ENCODE peak calls at places on chromosomes 4 and X, in ten cellular contexts. L is cardiac muscle cell, D is Panc1, J is choroid plexus epithelial cell, V is HCT116, E is adrenal gland, N is heart left ventricle, P is A549, O is BJ, I is thyroid gland. H is an unnamed sample.

GRCh38 chr4:157115613-157116340 is 39.8 kb downstream of the GLRB start:
- DNase-seq in L (peak), D (peak), J (peak), V (no peak), E (no peak), N (no peak), P (peak), O (peak), I (no peak), H (peak)

GRCh38 chr4:2427383-2428334 is 8.9 kb downstream of the CFAP99 start:
- DNase-seq in L (no peak), D (no peak), J (no peak), V (no peak), E (no peak), N (no peak), P (no peak), O (no peak), I (no peak), H (no peak)

GRCh38 chrX:85108165-85108564 is 104.5 kb downstream of the APOOL start:
- DNase-seq in L (no peak), D (no peak), J (no peak), V (no peak), E (no peak), N (no peak), P (no peak), O (no peak), I (no peak), H (no peak)

GRCh38 chrX:108309144-108309543 is 129.1 kb downstream of the COL4A6 start:
- DNase-seq in L (peak), D (no peak), J (peak), V (peak), E (no peak), N (no peak), P (peak), O (no peak), I (no peak), H (peak)

GRCh38 chr4:38133711-38134480 is 173.7 kb downstream of the PTTG2 start:
- DNase-seq in L (no peak), D (no peak), J (peak), V (no peak), E (no peak), N (no peak), P (no peak), O (no peak), I (no peak), H (no peak)

GRCh38 chr4:25065901-25066610 is 35.3 kb upstream of the LGI2 start:
- DNase-seq in L (peak), D (no peak), J (no peak), V (no peak), E (no peak), N (no peak), P (no peak), O (no peak), I (no peak), H (peak)

GRCh38 chr4:82519776-82520175 is 42.0 kb downstream of the TMEM150C start:
- DNase-seq in L (peak), D (no peak), J (peak), V (no peak), E (no peak), N (no peak), P (no peak), O (no peak), I (no peak), H (peak)

GRCh38 chrX:135295238-135295943 is 13.9 kb upstream of the ETDC start:
- DNase-seq in L (peak), D (no peak), J (peak), V (no peak), E (no peak), N (peak), P (no peak), O (no peak), I (peak), H (peak)

GRCh38 chr4:15918484-15919129 is 19.9 kb downstream of the FGFBP1 start:
- DNase-seq in L (no peak), D (no peak), J (no peak), V (no peak), E (no peak), N (no peak), P (no peak), O (no peak), I (peak), H (no peak)

GRCh38 chrX:46572295-46572936 is 1.1 kb upstream of the CHST7 start:
- DNase-seq in L (no peak), D (no peak), J (no peak), V (no peak), E (no peak), N (no peak), P (peak), O (no peak), I (no peak), H (no peak)

GRCh38 chr4:48081196-48081595 is 52.9 kb downstream of the TXK start:
- DNase-seq in L (peak), D (no peak), J (peak), V (no peak), E (no peak), N (no peak), P (no peak), O (no peak), I (no peak), H (peak)

GRCh38 chrX:6384391-6384790 is 150.5 kb downstream of the VCX3A start:
- DNase-seq in L (no peak), D (no peak), J (no peak), V (no peak), E (no peak), N (no peak), P (no peak), O (no peak), I (no peak), H (no peak)

GRCh38 chr4:188495169-188495568 is 355.9 kb downstream of the TRIML1 start:
- DNase-seq in L (no peak), D (no peak), J (no peak), V (no peak), E (no peak), N (no peak), P (no peak), O (no peak), I (no peak), H (no peak)

GRCh38 chrX:53071604-53072417 is 10.4 kb upstream of the TSPYL2 start:
- DNase-seq in L (peak), D (no peak), J (peak), V (peak), E (peak), N (peak), P (peak), O (no peak), I (peak), H (peak)

GRCh38 chrX:15576019-15576418 is 24.7 kb downstream of the ACE2 start:
- DNase-seq in L (no peak), D (no peak), J (no peak), V (no peak), E (no peak), N (no peak), P (no peak), O (no peak), I (no peak), H (peak)

GRCh38 chr4:73222466-73223257 is 35.9 kb downstream of the ANKRD17 start:
- DNase-seq in L (peak), D (peak), J (peak), V (peak), E (peak), N (peak), P (peak), O (peak), I (peak), H (peak)

GRCh38 chr4:96380106-96380505 is 540.2 kb downstream of the PDHA2 start:
- DNase-seq in L (no peak), D (no peak), J (no peak), V (no peak), E (no peak), N (no peak), P (no peak), O (no peak), I (no peak), H (no peak)

GRCh38 chr4:156942991-156943390 is 28.6 kb downstream of the PDGFC start:
- DNase-seq in L (no peak), D (no peak), J (no peak), V (no peak), E (no peak), N (no peak), P (no peak), O (no peak), I (no peak), H (no peak)

GRCh38 chr4:128861856-128862518 is 52.5 kb downstream of the JADE1 start:
- DNase-seq in L (no peak), D (no peak), J (no peak), V (no peak), E (no peak), N (no peak), P (no peak), O (no peak), I (no peak), H (no peak)

GRCh38 chr4:16122784-16123183 is 39.0 kb upstream of the PROM1 start:
- DNase-seq in L (no peak), D (no peak), J (no peak), V (no peak), E (no peak), N (no peak), P (no peak), O (no peak), I (no peak), H (no peak)

GRCh38 chrX:39677987-39678840 is 419.5 kb downstream of the BCOR start:
- DNase-seq in L (no peak), D (no peak), J (no peak), V (no peak), E (no peak), N (no peak), P (no peak), O (no peak), I (no peak), H (no peak)

GRCh38 chrX:136147966-136148365 is 633 bp downstream of the FHL1 start:
- DNase-seq in L (no peak), D (no peak), J (no peak), V (no peak), E (no peak), N (peak), P (no peak), O (no peak), I (peak), H (no peak)

GRCh38 chr4:7828011-7828720 is 111.5 kb downstream of the AFAP1 start:
- DNase-seq in L (peak), D (no peak), J (peak), V (no peak), E (peak), N (peak), P (no peak), O (peak), I (no peak), H (peak)

GRCh38 chr4:89307446-89308160 is at the start of gene GPRIN3:
- DNase-seq in L (peak), D (no peak), J (no peak), V (no peak), E (peak), N (peak), P (no peak), O (no peak), I (peak), H (peak)
- TF ChIP-seq CTCF in L (no peak), D (no peak), J (peak), V (no peak), E (peak), N (no peak), P (no peak), O (no peak), I (no peak), H (peak)

DNA sequence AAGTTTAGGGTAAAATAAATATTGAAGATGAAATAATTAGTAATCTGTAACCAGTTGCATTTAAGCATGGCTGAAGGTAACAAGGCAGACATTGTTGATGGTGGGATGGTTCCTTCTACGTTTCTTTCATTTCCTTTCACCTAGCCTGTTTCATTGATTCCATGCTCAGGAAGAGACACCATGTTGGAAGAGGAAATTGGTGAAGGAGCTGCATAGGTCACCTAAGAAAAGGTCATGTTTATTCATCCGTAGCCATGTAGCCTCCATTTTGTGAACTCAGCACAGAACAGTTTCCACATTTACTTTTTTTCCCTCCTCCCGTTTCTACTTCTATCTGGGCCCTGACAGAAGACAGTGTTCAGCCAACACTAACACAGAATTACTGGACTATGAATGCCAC is 3.8 kb downstream of the ADH1B start:
- DNase-seq in L (no peak), D (no peak), J (no peak), V (no peak), E (no peak), N (no peak), P (no peak), O (no peak), I (no peak), H (no peak)
- H3K4me3 ChIP-seq in L (no peak), D (no peak), J (no peak), V (no peak), E (peak), N (no peak), P (no peak), O (no peak), I (no peak), H (no peak)

GRCh38 chr4:144646523-144647094 is 653 bp downstream of the HHIP start:
- DNase-seq in L (peak), D (no peak), J (peak), V (no peak), E (no peak), N (no peak), P (peak), O (no peak), I (no peak), H (peak)
- TF ChIP-seq CTCF in L (peak), D (no peak), J (peak), V (no peak), E (no peak), N (no peak), P (no peak), O (peak), I (no peak), H (peak)

GRCh38 chr4:52604215-52604614 is 54.9 kb downstream of the USP46 start:
- DNase-seq in L (no peak), D (no peak), J (no peak), V (no peak), E (no peak), N (peak), P (no peak), O (no peak), I (no peak), H (no peak)
- H3K4me3 ChIP-seq in L (no peak), D (no peak), J (no peak), V (no peak), E (no peak), N (no peak), P (no peak), O (no peak), I (no peak), H (no peak)

GRCh38 chr4:176277162-176277904 is 8.3 kb upstream of the ASB5 start:
- DNase-seq in L (peak), D (no peak), J (peak), V (peak), E (peak), N (peak), P (peak), O (no peak), I (peak), H (peak)
- TF ChIP-seq CTCF in L (peak), D (peak), J (peak), V (peak), E (peak), N (peak), P (peak), O (peak), I (no peak), H (peak)

DNA sequence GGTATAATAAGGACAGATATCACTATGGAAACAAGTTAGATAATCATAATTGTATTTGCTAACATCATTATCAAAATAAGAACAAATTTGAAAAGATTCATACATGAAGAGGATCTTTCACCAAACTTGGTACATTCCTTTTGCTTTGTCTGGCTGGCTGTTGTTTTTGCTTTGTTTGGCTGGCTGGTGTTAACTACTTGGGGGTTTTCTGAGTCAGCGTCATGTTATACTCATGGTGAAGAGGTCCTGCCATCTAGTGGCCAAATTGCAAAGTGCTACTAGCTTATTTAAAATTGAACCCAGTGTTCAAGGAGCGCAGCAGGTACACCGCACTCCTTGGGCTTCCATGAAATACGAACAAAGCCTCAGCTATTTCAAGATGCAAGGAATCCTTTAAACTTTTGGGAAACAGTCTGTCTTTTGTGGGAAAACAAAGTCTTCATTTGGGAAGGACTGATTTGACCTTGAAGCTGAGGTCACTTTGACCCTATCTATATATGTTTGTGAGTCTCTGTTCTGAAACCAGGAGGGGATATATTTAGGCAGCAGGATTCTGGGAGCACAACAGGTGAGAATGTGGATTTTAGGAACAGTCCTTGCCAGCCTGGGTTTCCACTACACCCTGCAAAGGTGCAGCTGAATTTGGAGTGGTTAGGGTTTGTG is 129.7 kb downstream of the PLS3 start:
- DNase-seq in L (peak), D (peak), J (peak), V (peak), E (peak), N (peak), P (peak), O (peak), I (peak), H (peak)
- H3K4me3 ChIP-seq in L (no peak), D (no peak), J (no peak), V (no peak), E (no peak), N (no peak), P (no peak), O (no peak), I (no peak), H (no peak)

GRCh38 chr4:44674471-44674870 is 3.7 kb upstream of the GUF1 start:
- DNase-seq in L (peak), D (no peak), J (peak), V (no peak), E (no peak), N (no peak), P (no peak), O (no peak), I (no peak), H (no peak)
- TF ChIP-seq CTCF in L (no peak), D (peak), J (peak), V (peak), E (no peak), N (no peak), P (no peak), O (no peak), I (no peak), H (no peak)

GRCh38 chr4:3766207-3766790 is at the start of gene ADRA2C:
- DNase-seq in L (peak), D (no peak), J (peak), V (no peak), E (no peak), N (no peak), P (peak), O (no peak), I (peak), H (no peak)
- H3K4me3 ChIP-seq in L (peak), D (peak), J (peak), V (peak), E (peak), N (peak), P (peak), O (peak), I (no peak), H (no peak)

DNA sequence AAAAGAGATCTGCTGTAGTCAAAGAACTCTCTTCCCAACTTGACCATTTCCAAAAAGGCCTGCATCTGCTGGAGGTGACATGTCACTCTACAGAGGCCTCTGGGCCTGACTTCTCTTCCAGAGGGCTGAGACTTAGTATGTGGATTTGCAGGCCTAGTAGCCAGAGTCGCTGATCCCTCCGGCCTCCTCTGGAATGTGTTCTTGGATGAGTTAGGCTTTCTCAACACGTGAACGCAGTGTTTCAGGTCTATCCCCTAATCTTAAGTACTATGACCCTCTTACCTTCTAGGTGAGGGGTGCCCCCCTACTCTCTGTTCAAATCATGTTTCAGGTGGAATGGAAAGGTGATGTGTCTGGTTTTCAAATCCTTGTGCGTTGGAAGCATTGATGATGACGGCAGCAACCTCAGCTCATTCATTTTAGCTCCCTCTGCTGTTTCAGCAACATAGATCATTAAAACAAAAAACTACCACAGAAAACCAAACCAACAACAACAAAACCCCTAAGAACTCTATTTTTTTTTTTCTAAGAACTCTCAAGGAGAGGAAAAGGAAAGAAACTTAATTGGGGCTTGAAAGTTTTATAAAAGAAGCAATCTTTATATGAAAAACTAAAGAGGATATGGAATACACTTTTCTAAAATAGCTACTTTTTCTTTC is 56.4 kb downstream of the RWDD4 start:
- DNase-seq in L (peak), D (no peak), J (peak), V (no peak), E (no peak), N (no peak), P (no peak), O (no peak), I (no peak), H (peak)
- TF ChIP-seq CTCF in L (peak), D (no peak), J (peak), V (peak), E (peak), N (no peak), P (peak), O (peak), I (no peak), H (peak)

GRCh38 chr4:6273661-6273990 is 4.0 kb downstream of the WFS1 start:
- DNase-seq in L (no peak), D (no peak), J (no peak), V (no peak), E (no peak), N (no peak), P (no peak), O (no peak), I (peak), H (no peak)
- H3K4me3 ChIP-seq in L (no peak), D (peak), J (no peak), V (peak), E (no peak), N (no peak), P (no peak), O (no peak), I (no peak), H (no peak)